ENCODE peak calls at places on chromosomes 3 and 15, in nine cellular contexts. D is A549, W is fibroblast of mammary gland, Q is uterus, H is epithelial cell of esophagus, T is mucosa of descending colon, C is ovary, O is stomach, S is brain microvascular endothelial cell. E is an unnamed sample.

GRCh38 chr3:105907790-105908189 is 39.0 kb upstream of the CBLB start:
- DNase-seq in D (no peak), W (no peak), Q (no peak), H (no peak), T (no peak), C (no peak), O (no peak), S (no peak), E (no peak)

GRCh38 chr3:179229177-179229576 is 21.7 kb downstream of the KCNMB3 start:
- DNase-seq in D (no peak), W (no peak), Q (no peak), H (no peak), T (no peak), C (no peak), O (no peak), S (no peak), E (no peak)

GRCh38 chr15:56045068-56045748 is 51.8 kb upstream of the NEDD4 start:
- DNase-seq in D (no peak), W (peak; percentile 11), Q (no peak), H (peak; percentile 30), T (no peak), C (no peak), O (no peak), S (no peak), E (no peak)

GRCh38 chr3:83034806-83035703 is 1273.6 kb upstream of the GBE1 start:
- DNase-seq in D (no peak), W (no peak), Q (no peak), H (no peak), T (peak; percentile 39), C (no peak), O (no peak), S (no peak), E (no peak)

GRCh38 chr3:57158813-57159678 is 6.1 kb downstream of the IL17RD start:
- DNase-seq in D (no peak), W (no peak), Q (no peak), H (no peak), T (no peak), C (no peak), O (no peak), S (no peak), E (no peak)

GRCh38 chr3:156174229-156174847 is 54.0 kb downstream of the KCNAB1 start:
- DNase-seq in D (no peak), W (peak; percentile 71), Q (no peak), H (peak; percentile 75), T (no peak), C (no peak), O (no peak), S (peak; percentile 39), E (no peak)

GRCh38 chr15:38320181-38320580 is 67.5 kb downstream of the SPRED1 start:
- DNase-seq in D (no peak), W (peak; percentile 62), Q (no peak), H (no peak), T (no peak), C (no peak), O (no peak), S (peak; percentile 15), E (no peak)

GRCh38 chr3:56119575-56120349 is 348.5 kb downstream of the ERC2 start:
- DNase-seq in D (no peak), W (peak; percentile 86), Q (no peak), H (peak; percentile 52), T (no peak), C (peak; percentile 18), O (no peak), S (no peak), E (no peak)

GRCh38 chr3:34075975-34076374 is 277.5 kb downstream of the PDCD6IP start:
- DNase-seq in D (no peak), W (no peak), Q (no peak), H (no peak), T (no peak), C (no peak), O (no peak), S (no peak), E (no peak)

GRCh38 chr15:48415036-48415886 is 84.0 kb downstream of the DUT start:
- DNase-seq in D (peak; percentile 24), W (peak; percentile 87), Q (no peak), H (peak; percentile 81), T (no peak), C (no peak), O (no peak), S (no peak), E (no peak)

GRCh38 chr3:167773584-167773983 is 38.1 kb downstream of the SERPINI1 start:
- DNase-seq in D (no peak), W (no peak), Q (no peak), H (no peak), T (no peak), C (no peak), O (no peak), S (no peak), E (no peak)

GRCh38 chr3:48765376-48765775 is 48.4 kb upstream of the IP6K2 start:
- DNase-seq in D (peak; percentile 18), W (peak; percentile 22), Q (no peak), H (peak; percentile 70), T (no peak), C (no peak), O (peak; percentile 27), S (no peak), E (no peak)

GRCh38 chr3:98209244-98209643 is 42.7 kb downstream of the OR5H15 start:
- DNase-seq in D (no peak), W (no peak), Q (no peak), H (no peak), T (no peak), C (no peak), O (no peak), S (no peak), E (no peak)

GRCh38 chr3:98213276-98213675 is 46.8 kb downstream of the OR5H15 start:
- DNase-seq in D (no peak), W (no peak), Q (no peak), H (no peak), T (no peak), C (no peak), O (no peak), S (no peak), E (no peak)
- H3K4me3 ChIP-seq in D (no peak overlapping the region), W (no peak overlapping the region), Q (no peak overlapping the region), H (no peak overlapping the region), T (no peak overlapping the region), C (no peak overlapping the region), O (no peak overlapping the region), S (no peak overlapping the region), E (no peak overlapping the region)

DNA sequence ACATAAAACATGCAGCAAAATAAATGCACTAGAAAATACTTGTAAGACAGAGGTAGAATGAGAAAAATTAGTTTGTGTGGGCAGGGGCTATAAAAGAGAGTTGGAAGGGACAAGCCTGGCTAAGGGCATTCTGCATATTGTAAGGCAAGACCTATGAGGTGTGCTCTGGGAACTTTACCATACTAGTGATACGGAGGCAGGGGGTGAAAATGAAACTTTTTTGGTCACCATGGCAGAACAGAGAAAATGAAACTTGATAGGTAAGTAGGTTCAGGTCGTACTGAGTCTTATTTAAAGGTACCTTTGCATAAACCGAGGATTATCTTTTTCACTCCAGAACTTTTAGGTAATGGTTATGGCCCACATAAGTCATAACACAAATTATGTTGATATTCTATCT is 74.7 kb upstream of the ACKR4 start:
- DNase-seq in D (no peak), W (no peak), Q (no peak), H (no peak), T (no peak), C (no peak), O (no peak), S (no peak), E (no peak)
- TF ChIP-seq CTCF in D (no peak), W (no peak), Q (no peak), H (no peak), T (no peak), C (no peak), O (no peak), S (no peak), E (no peak)

DNA sequence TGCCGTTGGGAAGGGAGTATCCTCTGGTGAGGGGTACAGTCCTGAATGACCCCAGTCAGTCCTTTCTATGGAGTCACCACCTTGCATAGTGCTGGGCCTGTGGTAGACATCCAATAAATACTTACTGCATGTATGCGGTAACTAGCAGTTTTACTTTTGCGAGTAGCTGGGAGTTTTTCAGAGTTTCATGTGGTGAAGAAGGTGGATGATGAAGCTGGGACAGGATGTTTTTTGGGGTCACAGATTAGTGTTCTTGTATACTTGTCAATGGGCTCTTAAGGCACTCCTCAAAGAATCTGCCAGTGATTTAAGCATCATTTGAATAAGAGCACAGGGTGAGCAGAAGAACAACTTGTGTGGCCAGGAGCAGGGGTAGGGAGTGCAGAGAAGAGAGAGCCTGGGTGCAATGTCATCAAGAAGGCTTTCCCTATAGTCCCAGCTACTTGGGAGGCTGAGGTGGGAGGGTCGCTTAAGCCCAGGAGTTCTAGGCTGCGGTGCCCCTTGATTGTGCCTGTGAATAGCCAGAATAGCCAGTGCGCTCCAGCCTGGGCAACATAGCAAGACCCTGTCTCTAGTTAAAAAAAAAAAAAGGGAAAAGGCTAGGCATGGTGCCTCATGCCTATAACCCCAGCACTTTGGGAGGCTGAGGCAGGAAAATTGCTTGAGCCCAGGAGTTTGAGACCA is 22.1 kb downstream of the PPCDC start:
- DNase-seq in D (no peak), W (no peak), Q (no peak), H (no peak), T (no peak), C (no peak), O (no peak), S (no peak), E (no peak)
- H3K4me3 ChIP-seq in D (no peak overlapping the region), W (no peak overlapping the region), Q (no peak overlapping the region), H (no peak overlapping the region), T (no peak overlapping the region), C (no peak overlapping the region), O (no peak overlapping the region), S (no peak overlapping the region), E (no peak overlapping the region)

DNA sequence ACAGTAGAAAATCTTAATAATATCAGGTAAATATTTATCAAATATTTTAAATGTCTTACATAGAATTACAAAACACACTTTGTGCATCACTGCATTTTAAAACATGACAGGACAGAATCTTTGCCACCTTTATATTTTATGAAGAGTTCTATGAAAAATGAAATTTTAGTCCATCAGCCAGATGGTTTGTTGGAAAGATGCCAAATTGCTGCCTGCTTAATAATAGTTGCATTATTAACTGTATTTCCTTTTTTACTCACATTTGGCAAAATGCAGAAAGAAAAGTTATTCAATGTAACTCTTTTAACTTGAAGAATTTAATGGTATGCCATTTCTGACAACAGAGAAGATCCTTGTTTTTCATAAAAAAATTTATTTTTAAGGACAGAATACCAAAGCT is 1271.6 kb downstream of the NSUN3 start:
- DNase-seq in D (no peak), W (no peak), Q (no peak), H (no peak), T (no peak), C (no peak), O (no peak), S (no peak), E (no peak)
- TF ChIP-seq CTCF in D (no peak), W (no peak), Q (no peak), H (no peak), T (no peak), C (no peak), O (no peak), S (no peak), E (no peak)